ENCODE peak calls at places on chromosome 14, in eight cellular contexts. G is H1, J is transverse colon, X is HepG2, R is endothelial cell of umbilical vein, A is prostate gland, O is breast epithelium, E is spleen. T is an unnamed sample.

GRCh38 chr14:58912799-58913432 is 275.2 kb downstream of the DACT1 start:
- DNase-seq in G (no peak), J (no peak), X (no peak), R (no peak), A (no peak), O (no peak), E (no peak), T (no peak)

GRCh38 chr14:100654814-100655795 is 67.9 kb upstream of the BEGAIN start:
- DNase-seq in G (no peak), J (peak), X (no peak), R (no peak), A (no peak), O (no peak), E (no peak), T (no peak)

GRCh38 chr14:54777395-54777794 is 125.2 kb downstream of the GCH1 start:
- DNase-seq in G (no peak), J (no peak), X (no peak), R (no peak), A (no peak), O (no peak), E (no peak), T (no peak)

GRCh38 chr14:26867171-26867757 is 269.4 kb upstream of the NOVA1 start:
- DNase-seq in G (no peak), J (no peak), X (no peak), R (no peak), A (no peak), O (no peak), E (no peak), T (no peak)

GRCh38 chr14:75164809-75165208 is 11.6 kb downstream of the TMED10 start:
- DNase-seq in G (no peak), J (no peak), X (no peak), R (no peak), A (no peak), O (no peak), E (no peak), T (peak)

GRCh38 chr14:92967346-92967926 is 44.5 kb downstream of the CHGA start:
- DNase-seq in G (no peak), J (no peak), X (no peak), R (no peak), A (no peak), O (no peak), E (no peak), T (no peak)

GRCh38 chr14:87199371-87199770 is 793.6 kb downstream of the GALC start:
- DNase-seq in G (no peak), J (no peak), X (no peak), R (no peak), A (no peak), O (no peak), E (no peak), T (no peak)

GRCh38 chr14:93430889-93431670 is at the start of gene UNC79:
- DNase-seq in G (peak), J (no peak), X (no peak), R (no peak), A (no peak), O (no peak), E (no peak), T (no peak)

GRCh38 chr14:23056257-23056955 is 914 bp downstream of the CDH24 start:
- DNase-seq in G (no peak), J (peak), X (peak), R (peak), A (peak), O (no peak), E (peak), T (no peak)

GRCh38 chr14:23352506-23353432 is at the start of gene SLC22A17:
- DNase-seq in G (no peak), J (peak), X (peak), R (peak), A (peak), O (peak), E (peak), T (no peak)

GRCh38 chr14:104799657-104800599 is 973 bp upstream of the ZBTB42 start:
- DNase-seq in G (peak), J (peak), X (peak), R (peak), A (peak), O (peak), E (peak), T (no peak)

GRCh38 chr14:33943081-33943480 is 7.8 kb downstream of the EGLN3 start:
- DNase-seq in G (no peak), J (peak), X (no peak), R (no peak), A (peak), O (no peak), E (no peak), T (no peak)

GRCh38 chr14:33943484-33943883 is 7.4 kb downstream of the EGLN3 start:
- DNase-seq in G (no peak), J (peak), X (no peak), R (no peak), A (peak), O (no peak), E (no peak), T (no peak)

GRCh38 chr14:33941727-33942126 is 9.1 kb downstream of the EGLN3 start:
- DNase-seq in G (no peak), J (no peak), X (no peak), R (no peak), A (no peak), O (no peak), E (no peak), T (no peak)

GRCh38 chr14:33938131-33938949 is 12.5 kb downstream of the EGLN3 start:
- DNase-seq in G (no peak), J (peak), X (peak), R (no peak), A (peak), O (peak), E (peak), T (no peak)

GRCh38 chr14:33940561-33941011 is 10.3 kb downstream of the EGLN3 start:
- DNase-seq in G (no peak), J (no peak), X (no peak), R (no peak), A (no peak), O (no peak), E (no peak), T (no peak)
- H3K4me3 ChIP-seq in G (no peak), J (no peak), X (no peak), R (no peak), A (no peak), O (no peak), E (no peak), T (no peak)

DNA sequence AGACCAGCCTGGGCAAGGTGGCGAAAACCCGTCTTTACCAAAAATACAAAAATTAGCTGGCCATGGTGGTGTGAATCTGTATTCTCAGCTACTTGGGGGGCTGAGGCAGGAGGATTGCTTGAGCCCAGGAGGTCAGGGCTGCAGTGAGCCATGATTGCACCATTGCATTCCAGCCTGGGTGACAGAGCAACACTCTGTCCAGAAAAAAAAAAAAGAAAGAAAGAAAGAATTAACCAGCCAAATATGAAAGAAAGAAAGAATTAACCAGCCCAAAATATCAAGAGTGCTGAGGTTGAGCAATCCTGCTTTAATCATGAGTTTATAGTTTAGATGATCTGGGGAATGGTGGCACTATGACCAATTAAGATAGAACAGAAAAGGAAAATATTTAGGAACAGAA is 3.5 kb upstream of the ACTN1 start:
- DNase-seq in G (no peak), J (no peak), X (no peak), R (no peak), A (no peak), O (no peak), E (no peak), T (no peak)
- TF ChIP-seq POLR2AphosphoS5 in G (no peak), J (no peak), X (no peak), R (no peak), A (no peak), O (no peak), E (no peak), T (no peak)

DNA sequence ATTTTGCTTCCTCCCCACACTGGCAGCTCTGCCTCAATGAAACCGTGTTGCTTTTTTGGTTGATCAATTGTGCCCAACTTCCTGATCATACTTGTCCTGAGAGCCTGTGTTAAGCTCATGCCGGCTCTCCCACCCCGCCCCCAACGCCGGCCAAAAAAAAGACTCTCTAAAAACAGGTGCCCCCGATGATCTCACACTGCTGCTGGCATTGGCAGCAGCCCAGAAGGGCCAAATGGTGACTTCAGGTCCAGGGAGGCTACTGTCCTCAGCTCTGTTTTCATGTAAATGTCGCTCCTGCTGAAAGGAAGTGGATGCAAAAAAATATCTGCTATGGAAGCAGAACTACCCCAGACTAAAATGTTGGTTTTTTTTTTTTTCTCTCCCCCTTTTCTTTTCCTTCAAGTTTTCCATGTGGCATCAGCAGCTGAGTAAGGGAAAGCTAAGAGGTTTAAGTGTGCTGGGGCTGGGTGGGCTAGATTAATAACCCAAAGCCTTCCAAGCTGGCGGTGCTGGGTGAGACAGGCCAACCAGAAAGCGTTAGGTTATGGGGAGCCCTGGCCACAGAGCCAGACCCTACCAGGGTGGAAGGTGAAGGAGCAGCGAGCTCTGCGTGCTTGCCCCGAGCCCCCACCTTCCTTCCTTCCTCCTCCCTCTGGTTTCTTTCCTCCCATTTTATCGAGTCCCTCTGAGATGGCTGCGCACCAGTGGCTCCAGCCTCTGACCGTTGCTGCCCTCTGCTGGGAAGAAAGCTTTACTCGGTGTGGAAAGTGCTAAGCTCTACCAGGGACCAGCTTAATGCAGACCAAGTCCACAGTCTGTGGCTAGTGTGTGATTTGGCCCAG is 396.1 kb downstream of the NRXN3 start:
- DNase-seq in G (peak), J (peak), X (peak), R (peak), A (peak), O (peak), E (no peak), T (peak)
- H3K4me3 ChIP-seq in G (no peak), J (no peak), X (no peak), R (no peak), A (no peak), O (peak), E (no peak), T (no peak)

DNA sequence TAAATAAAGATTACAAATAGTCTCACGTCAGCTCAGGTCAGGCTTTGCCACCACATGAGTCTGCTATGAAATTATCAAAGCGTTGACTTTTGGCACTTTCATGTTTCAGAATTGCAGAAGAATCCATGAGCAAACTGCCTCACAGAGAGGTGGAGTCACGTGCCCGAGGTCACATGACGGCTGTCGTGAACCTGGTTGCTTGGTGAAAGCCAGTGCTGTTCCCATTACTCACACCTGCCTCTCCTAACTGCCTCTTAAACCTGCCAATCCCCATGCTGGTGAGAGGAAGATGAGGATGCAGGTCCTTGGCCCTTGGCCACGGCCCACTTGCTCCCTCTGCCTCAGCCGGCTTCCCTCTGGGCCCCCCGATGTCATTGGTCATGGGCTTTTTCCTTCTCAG is 272.7 kb downstream of the BCL11B start:
- DNase-seq in G (no peak), J (no peak), X (no peak), R (no peak), A (no peak), O (no peak), E (no peak), T (no peak)
- TF ChIP-seq POLR2AphosphoS5 in G (no peak), J (no peak), X (no peak), R (no peak), A (no peak), O (no peak), E (no peak), T (no peak)

DNA sequence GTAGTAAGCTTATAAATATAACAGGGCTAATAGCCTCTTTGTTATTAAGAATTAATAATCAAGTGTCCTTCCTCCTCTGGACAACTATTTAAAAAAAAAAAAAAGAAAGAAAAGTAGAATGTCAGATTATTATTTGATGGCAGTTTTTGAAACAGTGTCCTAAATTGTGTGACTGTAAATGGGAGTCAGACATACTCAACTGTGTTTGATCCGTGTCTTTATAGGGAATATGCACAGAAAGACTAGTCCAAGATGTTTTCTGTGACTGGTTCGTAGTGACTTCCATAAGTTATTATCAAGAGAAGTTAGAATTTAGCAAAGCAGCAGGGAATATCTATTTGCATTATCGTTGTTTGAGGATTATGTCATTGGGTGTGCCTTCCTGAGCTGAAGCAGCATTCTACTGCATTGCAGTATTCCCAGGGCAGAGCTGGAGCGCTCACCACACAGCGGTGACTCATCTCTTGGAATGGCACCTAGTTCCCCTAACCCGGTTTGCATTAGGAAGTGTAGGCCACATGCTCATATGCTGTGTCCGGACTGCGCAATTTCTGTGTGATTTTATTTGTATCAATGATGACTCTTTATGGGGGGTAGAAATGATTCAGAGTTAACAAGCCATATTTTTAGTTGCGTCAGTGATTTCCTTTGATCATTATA is 7.9 kb downstream of the DYNC1H1 start:
- DNase-seq in G (no peak), J (peak), X (peak), R (peak), A (peak), O (peak), E (no peak), T (peak)
- H3K4me3 ChIP-seq in G (no peak), J (no peak), X (no peak), R (no peak), A (no peak), O (no peak), E (no peak), T (peak)

GRCh38 chr14:21528381-21529348 is 2.5 kb upstream of the SALL2 start:
- DNase-seq in G (no peak), J (no peak), X (peak), R (no peak), A (no peak), O (no peak), E (no peak), T (no peak)

GRCh38 chr14:21527320-21527679 is 1.2 kb upstream of the SALL2 start:
- DNase-seq in G (no peak), J (no peak), X (no peak), R (no peak), A (no peak), O (no peak), E (no peak), T (no peak)

GRCh38 chr14:21525995-21526671 is at the start of gene SALL2:
- DNase-seq in G (peak), J (peak), X (peak), R (peak), A (peak), O (peak), E (peak), T (peak)

GRCh38 chr14:21525571-21525970 is 575 bp downstream of the SALL2 start:
- DNase-seq in G (no peak), J (no peak), X (no peak), R (no peak), A (no peak), O (no peak), E (no peak), T (no peak)

DNA sequence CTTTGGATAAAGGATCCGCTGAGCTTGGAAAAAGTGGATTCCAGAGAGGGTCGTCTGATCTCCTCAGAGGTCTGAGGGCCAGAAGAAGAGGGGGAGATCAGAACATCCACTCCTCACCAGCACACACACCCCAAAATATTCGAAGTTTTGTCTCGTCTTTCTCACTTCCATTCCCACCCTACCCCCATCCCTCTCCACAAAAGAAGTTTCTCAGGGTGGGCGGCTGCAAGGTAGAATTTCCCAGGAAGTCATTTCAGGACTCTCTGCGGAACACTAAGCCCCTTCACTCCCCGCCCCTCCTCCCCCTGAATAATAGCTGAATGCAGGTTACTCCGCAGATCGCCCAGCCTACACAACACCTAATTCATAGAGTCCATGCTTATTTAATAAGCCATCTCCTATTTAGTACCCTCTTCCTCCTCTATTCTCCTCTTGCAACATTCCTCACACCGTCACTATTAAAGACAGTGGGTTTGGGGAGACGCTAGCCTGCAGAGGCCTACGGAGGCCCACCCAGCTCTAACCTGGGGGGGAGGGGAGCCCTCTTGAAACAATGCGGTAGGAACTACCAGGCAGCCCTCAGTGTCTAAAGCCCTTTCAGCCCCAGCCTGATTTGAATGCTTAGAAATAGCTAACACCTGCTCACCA is 650 bp upstream of the SALL2 start:
- DNase-seq in G (peak), J (no peak), X (no peak), R (no peak), A (no peak), O (no peak), E (no peak), T (no peak)
- TF ChIP-seq POLR2AphosphoS5 in G (peak), J (no peak), X (no peak), R (no peak), A (no peak), O (no peak), E (no peak), T (no peak)